ENCODE peak calls at places on chromosomes 11 and 22, in five cellular contexts. H is foreskin keratinocyte; J is stimulated activated CD4-positive, alpha-beta T cell treated with anti-CD3 and anti-CD28 coated beads, Interleukin-15, amount 100 ng/mL, for 1 hour; L is WTC11; N is HFF-Myc. R is an unnamed sample.

GRCh38 chr11:133819916-133820315 is 25.4 kb downstream of the SPATA19 start:
- DNase-seq in H (no peak), J (no peak), L (no peak), N (no peak), R (no peak)

GRCh38 chr11:61037694-61038093 is 64.6 kb upstream of the CD5 start:
- DNase-seq in H (peak; percentile 46), J (no peak), L (no peak), N (no peak), R (no peak)

GRCh38 chr11:126669416-126669815 is 313.9 kb downstream of the ST3GAL4 start:
- DNase-seq in H (no peak), J (no peak), L (no peak), N (no peak), R (no peak)

GRCh38 chr11:81989093-81989492 is 744.6 kb downstream of the FAM181B start:
- DNase-seq in H (peak; percentile 56), J (no peak), L (no peak), N (no peak), R (no peak)

GRCh38 chr11:70583781-70584218 is 185.5 kb downstream of the CTTN start:
- DNase-seq in H (no peak), J (no peak), L (no peak), N (no peak), R (peak; percentile 46)

GRCh38 chr11:10459029-10459970 is 4.2 kb downstream of the AMPD3 start:
- DNase-seq in H (no peak), J (peak; percentile 46), L (no peak), N (no peak), R (no peak)

GRCh38 chr11:41235670-41236069 is 223.8 kb downstream of the LRRC4C start:
- DNase-seq in H (no peak), J (no peak), L (no peak), N (no peak), R (no peak)

GRCh38 chr11:72069787-72070251 is 10.5 kb downstream of the NUMA1 start:
- DNase-seq in H (peak; percentile 37), J (no peak), L (no peak), N (peak; percentile 42), R (peak; percentile 71)

GRCh38 chr22:41178425-41178975 is 26.6 kb upstream of the L3MBTL2 start:
- DNase-seq in H (no peak), J (no peak), L (no peak), N (no peak), R (no peak)

R was measured in pancreas.